ENCODE peak calls at places on chromosomes 11 and 22, in five cellular contexts. A, N, I, J and D are unnamed samples. For H3K9me3, the result is how much of the 10 kb centered on the place peaks cover.

GRCh38 chr11:57514538-57515331 is 767 bp downstream of the SLC43A1 start:
- DNase-seq in I (no peak), A (peak), J (peak), N (peak), D (peak)

GRCh38 chr11:67674442-67674871 is at the start of gene ALDH3B2:
- DNase-seq in A (no peak), N (no peak), J (peak), I (peak), D (peak)

GRCh38 chr11:57307666-57308270 is 17.0 kb downstream of the TNKS1BP1 start:
- DNase-seq in I (peak), A (no peak), J (no peak), N (no peak), D (no peak)

GRCh38 chr11:133047036-133047800 is 485.1 kb downstream of the OPCML start:
- DNase-seq in I (no peak), A (no peak), N (no peak), J (no peak), D (no peak)

GRCh38 chr11:35584321-35584720 is 33.9 kb upstream of the FJX1 start:
- DNase-seq in A (no peak), J (no peak), I (peak), N (no peak), D (no peak)

GRCh38 chr22:43226368-43226979 is 39.5 kb upstream of the TTLL12 start:
- DNase-seq in A (no peak), J (peak), N (no peak), I (no peak), D (no peak)

GRCh38 chr22:46902436-46902835 is 140.0 kb downstream of the TBC1D22A start:
- DNase-seq in I (no peak), N (no peak), A (no peak), J (no peak), D (no peak)

GRCh38 chr22:31646186-31647019 is 15.6 kb downstream of the PISD start:
- DNase-seq in N (no peak), I (peak), J (peak), A (no peak), D (no peak)

GRCh38 chr11:2767751-2768150 is 68.0 kb upstream of the KCNQ1OT1 start:
- DNase-seq in I (no peak), J (no peak), N (peak), A (peak), D (peak)

GRCh38 chr11:123407996-123408597 is 22.0 kb upstream of the GRAMD1B start:
- DNase-seq in J (no peak), A (no peak), I (no peak), N (no peak), D (no peak)

GRCh38 chr11:76216536-76217326 is 10.4 kb upstream of the WNT11 start:
- DNase-seq in A (peak), I (no peak), N (no peak), J (no peak), D (no peak)

GRCh38 chr11:123241874-123242538 is 47.0 kb upstream of the CLMP start:
- DNase-seq in J (no peak), I (no peak), N (no peak), A (no peak), D (no peak)

DNA sequence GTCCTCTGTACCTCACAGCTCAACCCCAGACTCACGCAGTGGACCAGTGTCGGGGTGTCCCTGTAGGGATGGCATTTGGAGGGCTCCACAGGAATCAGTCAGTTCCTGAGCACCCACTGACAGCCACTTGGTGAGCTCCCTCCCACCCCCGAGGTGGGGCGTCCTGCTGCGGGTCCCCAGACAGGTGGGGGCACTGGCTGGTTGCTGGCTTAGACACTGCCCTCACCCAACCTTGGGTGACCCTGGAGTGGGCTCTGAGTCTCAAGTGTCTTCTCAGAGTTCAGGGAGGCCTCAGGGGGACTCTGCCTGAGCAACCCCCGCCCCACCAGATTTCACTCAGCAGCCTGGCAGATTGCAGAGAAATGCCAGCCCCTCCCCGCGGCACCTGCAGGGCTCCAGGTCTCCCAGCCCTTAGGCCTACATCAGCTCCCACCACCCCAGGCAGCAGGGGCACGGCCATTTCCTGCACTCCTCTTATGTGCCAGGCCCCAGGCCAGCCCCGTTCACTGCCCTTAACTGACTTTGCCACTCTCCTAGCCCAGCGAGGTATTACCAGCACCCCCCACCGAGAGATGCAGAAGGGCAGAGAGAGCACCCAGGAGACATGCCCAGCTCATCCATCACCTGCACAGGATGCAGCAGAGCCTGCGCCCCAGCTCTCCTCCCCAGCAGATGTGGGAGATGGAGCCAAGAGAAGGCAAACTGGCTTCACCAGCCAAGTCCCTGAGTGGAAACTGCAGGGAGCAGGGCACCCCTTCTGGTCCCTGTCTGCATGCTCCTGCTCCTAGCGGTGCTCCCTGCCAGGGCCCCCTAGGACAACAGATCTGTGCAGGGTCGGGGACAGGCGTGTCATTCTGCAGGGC is 2.4 kb downstream of the PRR5 start:
- DNase-seq in I (no peak), N (no peak), J (no peak), A (no peak), D (no peak)
- H3K4me3 ChIP-seq in I (no peak), N (no peak), J (no peak), A (no peak), D (no peak)

GRCh38 chr11:98621767-98622166 is 399.0 kb upstream of the CNTN5 start:
- DNase-seq in A (no peak), N (no peak), J (no peak), I (no peak), D (no peak)
- H3K9me3 ChIP-seq in A (under half), N (under half), J (under half), I (under half), D (under half)

GRCh38 chr11:112564228-112564955 is 303.7 kb upstream of the PLET1 start:
- DNase-seq in I (peak), A (no peak), N (peak), J (peak), D (peak)
- H3K27ac ChIP-seq in I (no peak), A (peak), N (no peak), J (peak), D (peak)

DNA sequence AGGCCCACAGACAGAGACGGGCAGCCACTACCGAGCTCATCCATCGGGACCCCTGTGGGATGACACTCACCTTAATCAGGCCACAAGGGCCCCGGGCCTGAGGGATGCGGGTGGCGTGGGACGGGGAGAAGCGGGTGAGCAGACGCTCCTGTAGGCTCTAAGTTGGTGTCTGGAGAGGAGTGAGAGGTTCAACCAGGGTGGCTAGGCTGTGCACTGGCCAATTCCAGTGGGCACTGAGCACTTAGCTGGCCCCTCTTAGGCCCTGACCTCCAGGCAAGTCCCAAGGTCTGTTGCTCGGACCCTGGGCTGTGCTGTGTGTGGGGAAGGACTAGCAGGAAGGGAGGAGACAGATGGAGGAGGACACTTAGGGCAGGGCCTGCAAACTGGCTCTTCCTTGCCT is 139.3 kb downstream of the ST3GAL4 start:
- DNase-seq in A (peak), J (no peak), N (no peak), I (no peak), D (no peak)
- H3K4me3 ChIP-seq in A (no peak), J (no peak), N (no peak), I (no peak), D (no peak)

GRCh38 chr11:111759778-111760407 is 6.3 kb downstream of the PPP2R1B start:
- DNase-seq in N (no peak), I (no peak), A (no peak), J (no peak), D (no peak)
- H3K9me3 ChIP-seq in N (under half), I (under half), A (under half), J (under half), D (under half)

DNA sequence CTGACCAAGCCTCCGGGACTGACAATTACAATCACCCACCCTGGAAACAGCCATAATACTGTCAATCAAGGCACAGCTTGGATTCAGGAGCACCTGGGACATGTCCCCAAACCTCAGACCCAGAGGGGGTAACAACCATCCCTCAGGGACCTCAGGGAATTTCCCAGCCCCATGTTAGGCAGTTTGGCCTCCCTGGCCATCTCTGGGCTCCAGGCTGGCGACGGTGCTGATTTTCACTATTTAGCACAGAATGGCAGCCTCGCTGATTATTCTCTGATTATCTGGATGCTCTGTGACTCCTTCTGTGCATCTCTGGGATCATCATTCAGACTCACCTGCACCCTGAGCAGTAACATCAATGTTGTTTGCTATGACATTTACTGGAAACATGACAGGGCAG is 45.8 kb upstream of the VPREB1 start:
- DNase-seq in J (no peak), N (no peak), I (no peak), A (no peak), D (no peak)
- H3K27ac ChIP-seq in J (no peak), N (no peak), I (no peak), A (no peak), D (no peak)